ENCODE peak calls at places on chromosomes 3 and 15, in nine cellular contexts. A, X, P, T, F, M, E, V and H are unnamed samples.

GRCh38 chr3:4805662-4806061 is 173.6 kb upstream of the BHLHE40 start:
- DNase-seq in A (peak; percentile 63), X (no peak), P (no peak), T (no peak), F (no peak), M (no peak), E (no peak), V (no peak), H (no peak)

GRCh38 chr3:72549819-72550581 is 298.2 kb downstream of the SHQ1 start:
- DNase-seq in A (peak; percentile 26), X (no peak), P (no peak), T (no peak), F (no peak), M (peak; percentile 13), E (no peak), V (no peak), H (no peak)

GRCh38 chr3:46065294-46065705 is 38.0 kb upstream of the XCR1 start:
- DNase-seq in A (peak; percentile 74), X (no peak), P (peak; percentile 77), T (peak; percentile 98), F (no peak), M (peak; percentile 37), E (peak; percentile 75), V (peak; percentile 77), H (no peak)

GRCh38 chr3:107662586-107662985 is 139.8 kb downstream of the BBX start:
- DNase-seq in A (no peak), X (no peak), P (no peak), T (no peak), F (no peak), M (no peak), E (no peak), V (no peak), H (no peak)

GRCh38 chr15:92853222-92853621 is 46.9 kb upstream of the CHD2 start:
- DNase-seq in A (no peak), X (no peak), P (no peak), T (no peak), F (no peak), M (no peak), E (no peak), V (peak; percentile 31), H (no peak)

GRCh38 chr3:150746791-150747590 is 16.0 kb downstream of the SIAH2 start:
- DNase-seq in A (no peak), X (no peak), P (no peak), T (no peak), F (no peak), M (no peak), E (no peak), V (no peak), H (no peak)

GRCh38 chr3:126124148-126124868 is 40.4 kb upstream of the SLC41A3 start:
- DNase-seq in A (peak; percentile 16), X (peak; percentile 10), P (no peak), T (peak; percentile 22), F (no peak), M (no peak), E (no peak), V (peak; percentile 32), H (peak; percentile 4)

GRCh38 chr3:179046497-179047353 is 24.9 kb downstream of the ZMAT3 start:
- DNase-seq in A (no peak), X (no peak), P (no peak), T (no peak), F (no peak), M (no peak), E (no peak), V (no peak), H (no peak)

GRCh38 chr3:29275309-29275708 is 5.6 kb upstream of the RBMS3 start:
- DNase-seq in A (no peak), X (no peak), P (no peak), T (no peak), F (no peak), M (no peak), E (no peak), V (no peak), H (no peak)

GRCh38 chr3:10228248-10228950 is 19.9 kb upstream of the TATDN2 start:
- DNase-seq in A (peak; percentile 64), X (no peak), P (no peak), T (no peak), F (no peak), M (no peak), E (peak; percentile 16), V (no peak), H (no peak)

GRCh38 chr15:72846027-72846426 is 62.5 kb upstream of the ADPGK start:
- DNase-seq in A (no peak), X (no peak), P (no peak), T (no peak), F (no peak), M (no peak), E (no peak), V (no peak), H (no peak)

GRCh38 chr3:140499114-140499757 is 178.6 kb upstream of the TRIM42 start:
- DNase-seq in A (no peak), X (no peak), P (no peak), T (peak; percentile 36), F (no peak), M (no peak), E (no peak), V (no peak), H (peak; percentile 15)

GRCh38 chr3:10426346-10427233 is 78.8 kb downstream of the ATP2B2 start:
- DNase-seq in A (no peak), X (no peak), P (no peak), T (no peak), F (no peak), M (no peak), E (no peak), V (no peak), H (no peak)

GRCh38 chr15:76342046-76342381 is 5.4 kb downstream of the ISL2 start:
- DNase-seq in A (peak; percentile 25), X (no peak), P (no peak), T (no peak), F (no peak), M (no peak), E (no peak), V (no peak), H (peak; percentile 32)

GRCh38 chr15:100383302-100384107 is 41.7 kb upstream of the ADAMTS17 start:
- DNase-seq in A (no peak), X (peak; percentile 33), P (no peak), T (peak; percentile 30), F (no peak), M (peak; percentile 14), E (no peak), V (no peak), H (peak; percentile 21)

GRCh38 chr15:27864719-27865118 is 234.4 kb downstream of the OCA2 start:
- DNase-seq in A (no peak), X (no peak), P (no peak), T (no peak), F (no peak), M (no peak), E (no peak), V (no peak), H (no peak)

GRCh38 chr15:74642724-74643367 is 27.2 kb downstream of the CLK3 start:
- DNase-seq in A (no peak), X (no peak), P (no peak), T (no peak), F (no peak), M (no peak), E (no peak), V (no peak), H (no peak)

GRCh38 chr3:75983609-75984290 is 198.4 kb upstream of the ZNF717 start:
- DNase-seq in A (no peak), X (no peak), P (no peak), T (no peak), F (no peak), M (no peak), E (no peak), V (no peak), H (no peak)

GRCh38 chr3:103295974-103296570 is 861.3 kb downstream of the ZPLD1 start:
- DNase-seq in A (no peak), X (no peak), P (no peak), T (peak; percentile 13), F (no peak), M (no peak), E (no peak), V (no peak), H (no peak)

GRCh38 chr15:66101715-66102395 is 151.7 kb downstream of the MEGF11 start:
- DNase-seq in A (no peak), X (no peak), P (no peak), T (no peak), F (no peak), M (no peak), E (no peak), V (no peak), H (peak; percentile 79)

GRCh38 chr15:77028451-77029165 is 33.7 kb downstream of the PSTPIP1 start:
- DNase-seq in A (no peak), X (peak; percentile 14), P (no peak), T (no peak), F (no peak), M (no peak), E (peak; percentile 1), V (peak; percentile 36), H (no peak)

GRCh38 chr3:155407331-155407730 is 113.8 kb upstream of the STRIT1 start:
- DNase-seq in A (no peak), X (no peak), P (no peak), T (no peak), F (no peak), M (no peak), E (no peak), V (no peak), H (no peak)